ENCODE peak calls at places on chromosomes 1 and 21, in eight cellular contexts. E is NCI-H2029 treated with DMSO at 0.1 percent for 48 hours; V is omental fat pad; K is NCI-H460; C is activated naive CD4-positive, alpha-beta T cell treated with anti-CD3 and anti-CD28 coated beads, Interleukin-2, amount 10 ng/mL, durations not matched to agents 7 days and 5 days; L is NCI-H446; Z is GM20000; Y is activated T-cell treated with anti-CD3 and anti-CD28 coated beads for 24 hours. O is an unnamed sample.

GRCh38 chr1:29805896-29806160 is 569.5 kb downstream of the PTPRU start:
- DNase-seq in E (no peak), V (no peak), K (no peak), C (no peak), L (no peak), Z (no peak), Y (no peak), O (no peak)

GRCh38 chr1:169368406-169368769 is 393 bp downstream of the BLZF1 start:
- DNase-seq in E (no peak), V (no peak), K (peak), C (peak), L (no peak), Z (no peak), Y (no peak), O (no peak)

GRCh38 chr1:9852410-9853301 is 28.9 kb upstream of the CLSTN1 start:
- DNase-seq in E (no peak), V (no peak), K (no peak), C (no peak), L (peak), Z (no peak), Y (no peak), O (no peak)

GRCh38 chr1:37177230-37177864 is 143.0 kb upstream of the GRIK3 start:
- DNase-seq in E (peak), V (no peak), K (peak), C (peak), L (no peak), Z (peak), Y (no peak), O (no peak)

GRCh38 chr1:243849089-243850012 is 692 bp downstream of the AKT3 start:
- DNase-seq in E (no peak), V (no peak), K (peak), C (peak), L (peak), Z (peak), Y (peak), O (peak)

GRCh38 chr1:183567584-183567983 is 22.7 kb downstream of the NCF2 start:
- DNase-seq in E (peak), V (no peak), K (no peak), C (no peak), L (peak), Z (peak), Y (no peak), O (no peak)

GRCh38 chr1:177569476-177569875 is 398.7 kb downstream of the BRINP2 start:
- DNase-seq in E (no peak), V (no peak), K (no peak), C (no peak), L (no peak), Z (no peak), Y (no peak), O (no peak)

GRCh38 chr21:34907783-34908423 is 141.2 kb downstream of the RUNX1 start:
- DNase-seq in E (no peak), V (no peak), K (no peak), C (no peak), L (no peak), Z (no peak), Y (no peak), O (no peak)

GRCh38 chr21:42466700-42467612 is 29.1 kb downstream of the RSPH1 start:
- DNase-seq in E (no peak), V (no peak), K (no peak), C (peak), L (no peak), Z (peak), Y (no peak), O (no peak)